ENCODE peak calls at places on chromosomes 11 and 22, in six cellular contexts. W is endothelial cell of umbilical vein, P is astrocyte of the spinal cord, B is HTR-8/SVneo, S is MCF 10A, D is lower lobe of right lung. X is an unnamed sample.

GRCh38 chr22:20092477-20092854 is 12.4 kb downstream of the DGCR8 start:
- DNase-seq in B (no peak), W (no peak), D (peak), P (no peak), S (no peak), X (no peak)

GRCh38 chr11:122756417-122756816 is 81.9 kb upstream of the CRTAM start:
- DNase-seq in S (no peak), B (no peak), D (peak), P (no peak), W (no peak), X (no peak)

GRCh38 chr11:47233989-47234668 is 14.5 kb downstream of the ACP2 start:
- DNase-seq in W (peak), B (no peak), S (peak), D (no peak), P (peak), X (no peak)

GRCh38 chr11:21588754-21589153 is 604.1 kb upstream of the ANO5 start:
- DNase-seq in S (no peak), B (no peak), D (no peak), P (no peak), W (no peak), X (no peak)

GRCh38 chr22:24066872-24067271 is 55.8 kb downstream of the CABIN1 start:
- DNase-seq in W (no peak), D (no peak), B (no peak), P (no peak), S (no peak), X (no peak)

GRCh38 chr11:11579012-11579755 is 42.6 kb downstream of the GALNT18 start:
- DNase-seq in P (no peak), S (no peak), B (no peak), D (peak), W (no peak), X (no peak)

GRCh38 chr11:108324587-108324986 is 101.7 kb downstream of the ATM start:
- DNase-seq in W (no peak), B (peak), P (peak), S (no peak), D (no peak), X (no peak)

GRCh38 chr11:5151713-5152153 is 2.8 kb downstream of the OR52A1 start:
- DNase-seq in D (no peak), W (no peak), P (no peak), B (no peak), S (no peak), X (no peak)

GRCh38 chr11:2166091-2166851 is 5.3 kb upstream of the INS start:
- DNase-seq in S (peak), W (no peak), D (peak), P (no peak), B (no peak), X (no peak)

GRCh38 chr11:64026575-64027213 is 9.0 kb upstream of the FLRT1 start:
- DNase-seq in S (no peak), P (no peak), D (no peak), B (no peak), W (no peak), X (no peak)